ENCODE peak calls at places on chromosomes 7 and 10, in four cellular contexts. One of them, this sample, is unnamed.

GRCh38 chr7:88337556-88337955 is 30.9 kb upstream of the STEAP4 start:
- DNase-seq in Jurkat, Clone E6-1: no peak
- DNase-seq in HFF-Myc: no peak
- DNase-seq in kidney glomerular epithelial cell: peak
- DNase-seq in this sample: no peak

GRCh38 chr10:46226900-46227558 is 59.8 kb upstream of the ANTXRL start:
- DNase-seq in Jurkat, Clone E6-1: no peak
- DNase-seq in HFF-Myc: no peak
- DNase-seq in kidney glomerular epithelial cell: no peak
- DNase-seq in this sample: no peak

GRCh38 chr7:55549457-55549856 is 22.8 kb downstream of the VOPP1 start:
- DNase-seq in Jurkat, Clone E6-1: no peak
- DNase-seq in HFF-Myc: no peak
- DNase-seq in kidney glomerular epithelial cell: no peak
- DNase-seq in this sample: no peak

GRCh38 chr7:126716321-126716720 is 536.4 kb downstream of the GRM8 start:
- DNase-seq in Jurkat, Clone E6-1: no peak
- DNase-seq in HFF-Myc: no peak
- DNase-seq in kidney glomerular epithelial cell: no peak
- DNase-seq in this sample: no peak

GRCh38 chr7:47666164-47666862 is 84.4 kb upstream of the TNS3 start:
- DNase-seq in Jurkat, Clone E6-1: no peak
- DNase-seq in HFF-Myc: no peak
- DNase-seq in kidney glomerular epithelial cell: peak
- DNase-seq in this sample: no peak

GRCh38 chr7:149633976-149634945 is 136.7 kb upstream of the ZNF746 start:
- DNase-seq in Jurkat, Clone E6-1: no peak
- DNase-seq in HFF-Myc: no peak
- DNase-seq in kidney glomerular epithelial cell: no peak
- DNase-seq in this sample: no peak

GRCh38 chr10:6040205-6040604 is 22.0 kb downstream of the IL2RA start:
- DNase-seq in Jurkat, Clone E6-1: no peak
- DNase-seq in HFF-Myc: no peak
- DNase-seq in kidney glomerular epithelial cell: no peak
- DNase-seq in this sample: no peak

GRCh38 chr10:79068203-79068561 is 584 bp upstream of the ZMIZ1 start:
- DNase-seq in Jurkat, Clone E6-1: no peak
- DNase-seq in HFF-Myc: no peak
- DNase-seq in kidney glomerular epithelial cell: no peak
- DNase-seq in this sample: no peak

GRCh38 chr7:156947120-156947843 is 2.2 kb upstream of the NOM1 start:
- DNase-seq in Jurkat, Clone E6-1: no peak
- DNase-seq in HFF-Myc: no peak
- DNase-seq in kidney glomerular epithelial cell: no peak
- DNase-seq in this sample: peak

GRCh38 chr7:4713183-4713784 is 31.2 kb downstream of the FOXK1 start:
- DNase-seq in Jurkat, Clone E6-1: no peak
- DNase-seq in HFF-Myc: no peak
- DNase-seq in kidney glomerular epithelial cell: no peak
- DNase-seq in this sample: peak

GRCh38 chr7:24227603-24228359 is 56.2 kb upstream of the NPY start:
- DNase-seq in Jurkat, Clone E6-1: peak
- DNase-seq in HFF-Myc: no peak
- DNase-seq in kidney glomerular epithelial cell: no peak
- DNase-seq in this sample: no peak

GRCh38 chr10:86376403-86376802 is 9.8 kb upstream of the GRID1 start:
- DNase-seq in Jurkat, Clone E6-1: no peak
- DNase-seq in HFF-Myc: no peak
- DNase-seq in kidney glomerular epithelial cell: no peak
- DNase-seq in this sample: no peak

GRCh38 chr10:21499580-21499909 is 25.9 kb downstream of the SKIDA1 start:
- DNase-seq in Jurkat, Clone E6-1: no peak
- DNase-seq in HFF-Myc: no peak
- DNase-seq in kidney glomerular epithelial cell: no peak
- DNase-seq in this sample: no peak